ENCODE peak calls at places on chromosomes 7 and 10, in six cellular contexts. P, S, O, U, W and C are unnamed samples.

GRCh38 chr7:158581440-158582088 is 6.1 kb downstream of the PTPRN2 start:
- DNase-seq in P (no peak), S (no peak), O (no peak), U (no peak), W (no peak), C (peak; percentile 36)

GRCh38 chr10:29946953-29947700 is 112.3 kb downstream of the JCAD start:
- DNase-seq in P (peak; percentile 94), S (no peak), O (peak; percentile 74), U (peak; percentile 52), W (peak; percentile 93), C (peak; percentile 93)

GRCh38 chr10:117363027-117363426 is 12.2 kb downstream of the PDZD8 start:
- DNase-seq in P (peak; percentile 78), S (no peak), O (no peak), U (no peak), W (no peak), C (peak; percentile 77)

GRCh38 chr7:91287685-91288084 is 23.5 kb downstream of the FZD1 start:
- DNase-seq in P (peak; percentile 4), S (no peak), O (no peak), U (no peak), W (peak; percentile 71), C (no peak)

GRCh38 chr7:6246257-6246917 is 26.0 kb downstream of the CYTH3 start:
- DNase-seq in P (peak; percentile 58), S (no peak), O (no peak), U (no peak), W (no peak), C (no peak)

GRCh38 chr7:3254718-3255117 is 46.3 kb upstream of the SDK1 start:
- DNase-seq in P (no peak), S (no peak), O (no peak), U (no peak), W (no peak), C (no peak)

GRCh38 chr10:101311440-101312067 is 42.4 kb upstream of the BTRC start:
- DNase-seq in P (no peak), S (no peak), O (no peak), U (no peak), W (no peak), C (no peak)

GRCh38 chr10:65778753-65779152 is 1147.1 kb upstream of the LRRTM3 start:
- DNase-seq in P (no peak), S (no peak), O (no peak), U (no peak), W (no peak), C (no peak)

GRCh38 chr10:6647811-6648526 is 67.9 kb upstream of the PRKCQ start:
- DNase-seq in P (no peak), S (no peak), O (no peak), U (no peak), W (no peak), C (peak; percentile 68)

GRCh38 chr7:463362-464176 is 56.1 kb downstream of the PDGFA start:
- DNase-seq in P (no peak), S (no peak), O (no peak), U (no peak), W (peak; percentile 55), C (no peak)

GRCh38 chr7:24279512-24279911 is 4.5 kb upstream of the NPY start:
- DNase-seq in P (no peak), S (no peak), O (no peak), U (no peak), W (no peak), C (no peak)

GRCh38 chr10:93775330-93775729 is 17.6 kb downstream of the LGI1 start:
- DNase-seq in P (no peak), S (no peak), O (no peak), U (no peak), W (no peak), C (no peak)
- TF ChIP-seq CTCF in P (no peak), S (no peak), O (no peak), U (no peak), W (no peak), C (no peak)

DNA sequence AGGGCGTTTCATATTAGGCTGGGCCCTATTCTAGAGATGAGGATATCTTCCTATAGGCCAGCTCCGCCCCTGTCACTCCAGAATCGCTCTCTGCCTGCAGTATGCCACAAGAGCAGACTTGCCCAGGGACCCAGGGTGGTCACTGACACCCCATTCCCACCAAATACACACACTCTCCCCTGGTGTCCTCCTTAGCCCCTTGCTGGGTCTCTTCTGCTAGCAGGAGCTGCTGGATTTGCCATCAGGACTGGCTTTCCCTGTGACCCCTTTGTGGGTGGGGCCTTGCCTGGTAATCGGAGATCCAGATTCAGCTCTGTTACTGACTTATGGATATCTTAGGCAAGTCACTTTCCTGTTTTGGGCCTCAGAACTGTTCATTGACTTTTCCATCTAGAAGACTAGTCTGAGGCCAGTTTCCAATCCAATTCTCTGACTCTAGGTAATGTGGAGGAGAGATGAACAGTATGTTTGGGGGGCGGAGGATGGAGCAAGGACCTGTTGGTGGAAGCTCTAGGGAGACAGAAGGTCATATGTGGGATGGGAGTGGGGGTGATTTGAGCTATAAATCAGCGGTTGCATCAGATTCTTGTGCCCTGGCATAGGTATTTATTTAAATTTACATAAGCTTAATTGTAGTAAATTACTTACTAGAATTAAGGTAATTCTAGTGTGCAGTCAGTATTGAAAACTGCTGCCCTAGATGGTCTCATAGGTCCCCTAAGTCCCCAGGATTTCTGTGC is 1.6 kb downstream of the TSPAN15 start:
- DNase-seq in P (no peak), S (no peak), O (no peak), U (no peak), W (no peak), C (no peak)
- H3K4me3 ChIP-seq in P (no peak overlapping the region), S (no peak overlapping the region), O (no peak overlapping the region), U (no peak overlapping the region), W (no peak overlapping the region), C (no peak overlapping the region)

DNA sequence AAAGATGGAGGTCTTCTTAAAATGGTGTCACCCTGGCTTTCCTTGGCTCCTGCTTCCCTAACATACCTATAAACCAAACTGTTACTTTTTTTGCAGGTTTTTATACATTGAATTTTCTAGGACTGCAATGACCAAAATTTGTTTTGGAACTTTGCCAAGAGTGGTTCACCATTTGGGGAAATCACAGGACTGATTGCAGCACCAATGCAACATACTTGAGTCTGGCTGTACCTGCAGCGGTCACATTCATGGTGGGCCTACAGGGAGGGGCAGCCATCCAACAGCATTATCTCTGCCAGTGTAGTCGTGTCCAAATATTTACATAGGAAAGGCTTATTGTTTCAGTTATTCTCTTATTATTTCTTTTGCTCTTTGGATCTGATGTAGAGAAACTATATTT is 69.0 kb downstream of the HACD1 start:
- DNase-seq in P (no peak), S (no peak), O (no peak), U (no peak), W (no peak), C (no peak)
- TF ChIP-seq CTCF in P (no peak), S (no peak), O (no peak), U (no peak), W (no peak), C (no peak)

GRCh38 chr10:22713853-22714523 is 390 bp downstream of the PIP4K2A start:
- DNase-seq in P (peak; percentile 13), S (peak; percentile 8), O (no peak), U (no peak), W (peak; percentile 70), C (no peak)
- H3K4me3 ChIP-seq in P (peak overlapping the region; percentile 100), S (peak overlapping the region; percentile 81), O (peak overlapping the region; percentile 82), U (peak overlapping the region; percentile 93), W (peak overlapping the region; percentile 97), C (peak overlapping the region; percentile 84)

DNA sequence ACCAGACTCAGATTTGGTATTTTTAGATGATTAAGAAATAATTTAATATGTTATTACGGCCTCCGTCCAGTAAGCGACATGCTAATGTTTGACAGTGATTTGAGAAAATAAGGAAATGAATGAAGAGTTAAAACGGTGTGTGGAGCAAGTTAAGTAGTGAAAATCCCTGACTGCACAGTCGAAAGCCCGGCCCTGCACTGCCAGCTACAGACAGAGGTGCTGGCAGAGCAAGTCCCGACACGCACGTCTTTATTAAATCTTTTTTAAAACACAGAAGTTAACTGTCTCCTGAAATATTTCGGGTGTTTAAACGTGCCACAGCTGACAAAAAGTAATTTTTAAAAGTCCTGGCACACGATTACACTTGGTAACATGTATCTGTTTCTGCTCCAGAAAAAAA is 293.4 kb upstream of the RNF32 start:
- DNase-seq in P (no peak), S (no peak), O (no peak), U (no peak), W (no peak), C (peak; percentile 20)
- TF ChIP-seq CTCF in P (no peak), S (no peak), O (no peak), U (no peak), W (no peak), C (no peak)

GRCh38 chr10:122342293-122343134 is 32.0 kb upstream of the PLEKHA1 start:
- DNase-seq in P (peak; percentile 51), S (peak; percentile 43), O (peak; percentile 50), U (peak; percentile 5), W (no peak), C (peak; percentile 54)
- H3K4me3 ChIP-seq in P (no peak overlapping the region), S (no peak overlapping the region), O (no peak overlapping the region), U (no peak overlapping the region), W (no peak overlapping the region), C (no peak overlapping the region)

GRCh38 chr7:98084631-98085030 is 22.0 kb upstream of the LMTK2 start:
- DNase-seq in P (no peak), S (no peak), O (no peak), U (no peak), W (no peak), C (peak; percentile 48)

GRCh38 chr7:98090116-98090515 is 16.5 kb upstream of the LMTK2 start:
- DNase-seq in P (no peak), S (no peak), O (no peak), U (no peak), W (no peak), C (peak; percentile 47)

GRCh38 chr7:98086231-98086855 is 20.3 kb upstream of the LMTK2 start:
- DNase-seq in P (no peak), S (no peak), O (no peak), U (no peak), W (peak; percentile 32), C (peak; percentile 98)

GRCh38 chr7:98081351-98081750 is 25.3 kb upstream of the LMTK2 start:
- DNase-seq in P (no peak), S (no peak), O (no peak), U (no peak), W (no peak), C (no peak)

DNA sequence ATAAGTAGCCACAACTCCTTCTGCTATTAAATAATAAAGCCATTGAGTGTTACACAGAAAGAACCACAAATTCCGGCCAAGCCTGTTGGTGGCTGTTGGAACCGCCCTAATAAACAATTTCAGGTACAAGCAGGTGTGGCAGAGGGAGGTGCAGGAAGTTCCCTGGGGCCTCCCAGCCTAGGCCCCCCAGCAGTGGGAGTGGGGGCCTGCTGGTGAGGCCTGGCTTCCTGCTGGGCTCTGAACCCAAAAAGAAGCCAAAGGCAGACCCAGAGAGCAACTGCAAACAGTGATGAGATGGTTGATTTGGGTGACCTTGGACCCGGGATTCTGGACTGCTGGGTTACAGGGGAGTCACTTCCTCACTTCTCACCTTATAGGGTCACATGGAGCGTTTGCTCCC is 21.0 kb upstream of the LMTK2 start:
- DNase-seq in P (no peak), S (no peak), O (no peak), U (no peak), W (peak; percentile 15), C (peak; percentile 68)
- TF ChIP-seq CTCF in P (no peak), S (no peak), O (no peak), U (no peak), W (no peak), C (peak; percentile 43)